ENCODE peak calls at places on chromosomes 1 and 21, in four cellular contexts. K is HTR-8/SVneo, V is Right ventricle myocardium superior, N is NCI-H446. J is an unnamed sample.

GRCh38 chr1:110454328-110454727 is 3.4 kb downstream of the PROK1 start:
- DNase-seq in N (no peak), K (no peak), V (no peak), J (no peak)

GRCh38 chr1:65149391-65149729 is 1.4 kb downstream of the AK4 start:
- DNase-seq in N (peak; percentile 72), V (no peak), K (no peak), J (no peak)

GRCh38 chr1:13965770-13966398 is 265.9 kb downstream of the PRDM2 start:
- DNase-seq in N (peak; percentile 42), K (peak; percentile 45), V (peak; percentile 57), J (peak; percentile 11)

GRCh38 chr1:91731815-91732214 is 154.1 kb downstream of the TGFBR3 start:
- DNase-seq in V (no peak), K (no peak), N (no peak), J (no peak)

GRCh38 chr1:218371927-218372672 is 27.0 kb downstream of the TGFB2 start:
- DNase-seq in K (no peak), N (no peak), V (no peak), J (no peak)

GRCh38 chr1:89905391-89906058 is 84.7 kb downstream of the LRRC8D start:
- DNase-seq in K (no peak), V (no peak), N (no peak), J (no peak)

GRCh38 chr21:29737188-29737587 is 202.6 kb downstream of the GRIK1 start:
- DNase-seq in N (no peak), K (no peak), V (no peak), J (no peak)

GRCh38 chr1:198157847-198158765 is 1.3 kb downstream of the NEK7 start:
- DNase-seq in N (peak; percentile 54), V (no peak), K (no peak), J (peak; percentile 12)

GRCh38 chr21:42350271-42350885 is 416 bp downstream of the TFF2 start:
- DNase-seq in N (no peak), K (no peak), V (no peak), J (no peak)

GRCh38 chr1:116218922-116219321 is 107.7 kb downstream of the MAB21L3 start:
- DNase-seq in K (no peak), V (peak; percentile 67), N (no peak), J (no peak)